ENCODE peak calls at places on chromosomes 16 and 17, in eight cellular contexts. One of them, this sample, is unnamed. For H4K20me1, the result is how much of the 10 kb centered on the place peaks cover.

GRCh38 chr17:5804226-5804625 is 219.9 kb upstream of the NLRP1 start:
- DNase-seq in mammary epithelial cell: no peak
- DNase-seq in GM23338: no peak
- DNase-seq in PC-9: no peak
- DNase-seq in neural progenitor cell: no peak
- DNase-seq in osteoblast: no peak
- DNase-seq in SK-N-SH: no peak
- DNase-seq in hepatocyte: no peak
- DNase-seq in this sample: no peak

GRCh38 chr16:71504901-71505300 is 15.8 kb upstream of the ZNF19 start:
- DNase-seq in mammary epithelial cell: peak
- DNase-seq in GM23338: no peak
- DNase-seq in PC-9: no peak
- DNase-seq in neural progenitor cell: no peak
- DNase-seq in osteoblast: no peak
- DNase-seq in SK-N-SH: no peak
- DNase-seq in hepatocyte: no peak
- DNase-seq in this sample: no peak

GRCh38 chr17:38601539-38602351 is 4.0 kb downstream of the SRCIN1 start:
- DNase-seq in mammary epithelial cell: no peak
- DNase-seq in GM23338: peak
- DNase-seq in PC-9: no peak
- DNase-seq in neural progenitor cell: peak
- DNase-seq in osteoblast: peak
- DNase-seq in SK-N-SH: peak
- DNase-seq in hepatocyte: peak
- DNase-seq in this sample: no peak

GRCh38 chr17:34997355-34997862 is 17.1 kb downstream of the LIG3 start:
- DNase-seq in mammary epithelial cell: no peak
- DNase-seq in GM23338: no peak
- DNase-seq in PC-9: no peak
- DNase-seq in neural progenitor cell: no peak
- DNase-seq in osteoblast: peak
- DNase-seq in SK-N-SH: no peak
- DNase-seq in hepatocyte: peak
- DNase-seq in this sample: no peak

GRCh38 chr17:45361976-45362375 is 45.2 kb upstream of the MAP3K14 start:
- DNase-seq in mammary epithelial cell: no peak
- DNase-seq in GM23338: no peak
- DNase-seq in PC-9: no peak
- DNase-seq in neural progenitor cell: no peak
- DNase-seq in osteoblast: peak
- DNase-seq in SK-N-SH: peak
- DNase-seq in hepatocyte: no peak
- DNase-seq in this sample: no peak

GRCh38 chr16:50146479-50147435 is 6.3 kb upstream of the TENT4B start:
- DNase-seq in mammary epithelial cell: peak
- DNase-seq in GM23338: no peak
- DNase-seq in PC-9: no peak
- DNase-seq in neural progenitor cell: no peak
- DNase-seq in osteoblast: peak
- DNase-seq in SK-N-SH: no peak
- DNase-seq in hepatocyte: no peak
- DNase-seq in this sample: no peak

GRCh38 chr16:15576960-15577958 is 65.7 kb downstream of the MARF1 start:
- DNase-seq in mammary epithelial cell: no peak
- DNase-seq in GM23338: no peak
- DNase-seq in PC-9: no peak
- DNase-seq in neural progenitor cell: no peak
- DNase-seq in osteoblast: no peak
- DNase-seq in SK-N-SH: no peak
- DNase-seq in hepatocyte: no peak
- DNase-seq in this sample: no peak

GRCh38 chr17:82408288-82408937 is 9.7 kb upstream of the HEXD start:
- DNase-seq in mammary epithelial cell: no peak
- DNase-seq in GM23338: no peak
- DNase-seq in PC-9: no peak
- DNase-seq in neural progenitor cell: no peak
- DNase-seq in osteoblast: peak
- DNase-seq in SK-N-SH: no peak
- DNase-seq in hepatocyte: no peak
- DNase-seq in this sample: no peak

GRCh38 chr16:4053663-4054479 is 62.4 kb downstream of the ADCY9 start:
- DNase-seq in mammary epithelial cell: peak
- DNase-seq in GM23338: no peak
- DNase-seq in PC-9: peak
- DNase-seq in neural progenitor cell: no peak
- DNase-seq in osteoblast: peak
- DNase-seq in SK-N-SH: no peak
- DNase-seq in hepatocyte: peak
- DNase-seq in this sample: peak

GRCh38 chr17:65235284-65235683 is 98.1 kb downstream of the RGS9 start:
- DNase-seq in mammary epithelial cell: peak
- DNase-seq in GM23338: no peak
- DNase-seq in PC-9: no peak
- DNase-seq in neural progenitor cell: no peak
- DNase-seq in osteoblast: no peak
- DNase-seq in SK-N-SH: no peak
- DNase-seq in hepatocyte: no peak
- DNase-seq in this sample: no peak

GRCh38 chr16:29302976-29303375 is 103.5 kb downstream of the NPIPB11 start:
- DNase-seq in mammary epithelial cell: no peak
- DNase-seq in GM23338: no peak
- DNase-seq in PC-9: no peak
- DNase-seq in neural progenitor cell: no peak
- DNase-seq in osteoblast: no peak
- DNase-seq in SK-N-SH: no peak
- DNase-seq in hepatocyte: no peak
- DNase-seq in this sample: no peak

GRCh38 chr17:61201211-61201610 is 198.4 kb upstream of the TBX2 start:
- DNase-seq in mammary epithelial cell: peak
- DNase-seq in GM23338: no peak
- DNase-seq in PC-9: no peak
- DNase-seq in neural progenitor cell: no peak
- DNase-seq in osteoblast: peak
- DNase-seq in SK-N-SH: no peak
- DNase-seq in hepatocyte: peak
- DNase-seq in this sample: no peak

GRCh38 chr17:58331815-58332719 is 3.5 kb upstream of the TSPOAP1 start:
- DNase-seq in mammary epithelial cell: no peak
- DNase-seq in GM23338: no peak
- DNase-seq in PC-9: no peak
- DNase-seq in neural progenitor cell: no peak
- DNase-seq in osteoblast: peak
- DNase-seq in SK-N-SH: peak
- DNase-seq in hepatocyte: no peak
- DNase-seq in this sample: no peak

GRCh38 chr16:57608462-57609113 is 19.8 kb upstream of the ADGRG1 start:
- DNase-seq in mammary epithelial cell: no peak
- DNase-seq in GM23338: no peak
- DNase-seq in PC-9: no peak
- DNase-seq in neural progenitor cell: no peak
- DNase-seq in osteoblast: no peak
- DNase-seq in SK-N-SH: no peak
- DNase-seq in hepatocyte: no peak
- DNase-seq in this sample: no peak

GRCh38 chr16:57770361-57770760 is 31.9 kb downstream of the KIFC3 start:
- DNase-seq in mammary epithelial cell: no peak
- DNase-seq in GM23338: no peak
- DNase-seq in PC-9: no peak
- DNase-seq in neural progenitor cell: no peak
- DNase-seq in osteoblast: no peak
- DNase-seq in SK-N-SH: no peak
- DNase-seq in hepatocyte: no peak
- DNase-seq in this sample: no peak

GRCh38 chr17:63497708-63498483 is 21.0 kb downstream of the ACE start:
- DNase-seq in mammary epithelial cell: no peak
- DNase-seq in GM23338: peak
- DNase-seq in PC-9: no peak
- DNase-seq in neural progenitor cell: peak
- DNase-seq in osteoblast: peak
- DNase-seq in SK-N-SH: peak
- DNase-seq in hepatocyte: no peak
- DNase-seq in this sample: no peak

GRCh38 chr17:2952174-2952845 is 111.1 kb downstream of the OR1D5 start:
- DNase-seq in mammary epithelial cell: no peak
- DNase-seq in GM23338: no peak
- DNase-seq in PC-9: no peak
- DNase-seq in neural progenitor cell: no peak
- DNase-seq in osteoblast: no peak
- DNase-seq in SK-N-SH: no peak
- DNase-seq in hepatocyte: no peak
- DNase-seq in this sample: no peak
- H4K20me1 ChIP-seq in mammary epithelial cell: under half
- H4K20me1 ChIP-seq in GM23338: under half
- H4K20me1 ChIP-seq in PC-9: under half
- H4K20me1 ChIP-seq in neural progenitor cell: under half
- H4K20me1 ChIP-seq in osteoblast: under half
- H4K20me1 ChIP-seq in SK-N-SH: under half
- H4K20me1 ChIP-seq in hepatocyte: under half
- H4K20me1 ChIP-seq in this sample: under half

GRCh38 chr17:19553036-19553435 is 19.4 kb downstream of the SLC47A1 start:
- DNase-seq in mammary epithelial cell: no peak
- DNase-seq in GM23338: no peak
- DNase-seq in PC-9: no peak
- DNase-seq in neural progenitor cell: no peak
- DNase-seq in osteoblast: no peak
- DNase-seq in SK-N-SH: no peak
- DNase-seq in hepatocyte: no peak
- DNase-seq in this sample: no peak

GRCh38 chr17:19551708-19552148 is 18.1 kb downstream of the SLC47A1 start:
- DNase-seq in mammary epithelial cell: no peak
- DNase-seq in GM23338: no peak
- DNase-seq in PC-9: no peak
- DNase-seq in neural progenitor cell: no peak
- DNase-seq in osteoblast: no peak
- DNase-seq in SK-N-SH: no peak
- DNase-seq in hepatocyte: peak
- DNase-seq in this sample: no peak

GRCh38 chr17:19551148-19551547 is 17.5 kb downstream of the SLC47A1 start:
- DNase-seq in mammary epithelial cell: no peak
- DNase-seq in GM23338: no peak
- DNase-seq in PC-9: no peak
- DNase-seq in neural progenitor cell: no peak
- DNase-seq in osteoblast: peak
- DNase-seq in SK-N-SH: no peak
- DNase-seq in hepatocyte: peak
- DNase-seq in this sample: no peak

GRCh38 chr17:19555746-19556145 is 22.1 kb downstream of the SLC47A1 start:
- DNase-seq in mammary epithelial cell: no peak
- DNase-seq in GM23338: no peak
- DNase-seq in PC-9: no peak
- DNase-seq in neural progenitor cell: no peak
- DNase-seq in osteoblast: no peak
- DNase-seq in SK-N-SH: no peak
- DNase-seq in hepatocyte: no peak
- DNase-seq in this sample: no peak

DNA sequence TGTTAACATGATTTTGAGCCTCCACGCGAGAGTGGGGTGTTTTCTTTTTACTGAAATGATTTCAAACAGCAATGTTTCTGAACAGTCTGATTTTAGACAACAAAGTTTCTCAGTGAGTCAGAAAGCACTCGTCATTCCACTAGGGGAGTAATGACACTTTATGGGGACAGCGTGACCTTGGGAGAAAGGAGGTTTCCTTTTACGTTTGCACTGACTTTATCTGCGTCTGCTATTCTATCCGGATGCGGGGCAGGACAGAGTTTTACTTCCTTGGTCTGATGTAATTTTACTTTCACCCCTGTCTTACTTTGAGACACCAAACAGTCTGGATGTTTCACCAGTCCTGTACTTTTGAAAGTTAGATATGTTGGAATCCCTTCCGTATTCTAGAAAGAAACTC is 20.7 kb downstream of the SLC47A1 start:
- DNase-seq in mammary epithelial cell: no peak
- DNase-seq in GM23338: no peak
- DNase-seq in PC-9: no peak
- DNase-seq in neural progenitor cell: no peak
- DNase-seq in osteoblast: no peak
- DNase-seq in SK-N-SH: no peak
- DNase-seq in hepatocyte: peak
- DNase-seq in this sample: no peak
- H2AFZ ChIP-seq in mammary epithelial cell: no peak
- H2AFZ ChIP-seq in GM23338: no peak
- H2AFZ ChIP-seq in PC-9: no peak
- H2AFZ ChIP-seq in neural progenitor cell: no peak
- H2AFZ ChIP-seq in osteoblast: no peak
- H2AFZ ChIP-seq in SK-N-SH: no peak
- H2AFZ ChIP-seq in hepatocyte: no peak
- H2AFZ ChIP-seq in this sample: no peak

GRCh38 chr17:3667366-3668278 is 756 bp downstream of the TAX1BP3 start:
- DNase-seq in mammary epithelial cell: peak
- DNase-seq in GM23338: peak
- DNase-seq in PC-9: peak
- DNase-seq in neural progenitor cell: peak
- DNase-seq in osteoblast: peak
- DNase-seq in SK-N-SH: peak
- DNase-seq in hepatocyte: peak
- DNase-seq in this sample: no peak

GRCh38 chr17:3668279-3669084 is at the start of the genes EMC6 and TAX1BP3:
- DNase-seq in mammary epithelial cell: peak
- DNase-seq in GM23338: peak
- DNase-seq in PC-9: peak
- DNase-seq in neural progenitor cell: peak
- DNase-seq in osteoblast: peak
- DNase-seq in SK-N-SH: peak
- DNase-seq in hepatocyte: peak
- DNase-seq in this sample: peak

GRCh38 chr17:3666516-3666915 is 1.9 kb downstream of the TAX1BP3 start:
- DNase-seq in mammary epithelial cell: peak
- DNase-seq in GM23338: no peak
- DNase-seq in PC-9: no peak
- DNase-seq in neural progenitor cell: no peak
- DNase-seq in osteoblast: no peak
- DNase-seq in SK-N-SH: no peak
- DNase-seq in hepatocyte: no peak
- DNase-seq in this sample: no peak

GRCh38 chr17:3669548-3669947 is 936 bp downstream of the EMC6 start:
- DNase-seq in mammary epithelial cell: no peak
- DNase-seq in GM23338: no peak
- DNase-seq in PC-9: no peak
- DNase-seq in neural progenitor cell: no peak
- DNase-seq in osteoblast: no peak
- DNase-seq in SK-N-SH: no peak
- DNase-seq in hepatocyte: no peak
- DNase-seq in this sample: no peak

DNA sequence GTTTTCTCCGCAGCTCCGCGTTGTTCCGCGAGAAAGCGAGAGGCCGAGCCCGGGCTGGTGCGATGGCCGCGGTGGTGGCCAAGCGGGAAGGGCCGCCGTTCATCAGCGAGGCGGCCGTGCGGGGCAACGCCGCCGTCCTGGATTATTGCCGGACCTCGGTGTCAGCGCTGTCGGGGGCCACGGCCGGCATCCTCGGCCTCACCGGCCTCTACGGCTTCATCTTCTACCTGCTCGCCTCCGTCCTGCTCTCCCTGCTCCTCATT is 404 bp downstream of the EMC6 start:
- DNase-seq in mammary epithelial cell: no peak
- DNase-seq in GM23338: no peak
- DNase-seq in PC-9: no peak
- DNase-seq in neural progenitor cell: no peak
- DNase-seq in osteoblast: no peak
- DNase-seq in SK-N-SH: no peak
- DNase-seq in hepatocyte: no peak
- DNase-seq in this sample: no peak
- H4K20me1 ChIP-seq in mammary epithelial cell: under half
- H4K20me1 ChIP-seq in GM23338: under half
- H4K20me1 ChIP-seq in PC-9: under half
- H4K20me1 ChIP-seq in neural progenitor cell: under half
- H4K20me1 ChIP-seq in osteoblast: under half
- H4K20me1 ChIP-seq in SK-N-SH: under half
- H4K20me1 ChIP-seq in hepatocyte: under half
- H4K20me1 ChIP-seq in this sample: under half

GRCh38 chr17:48241770-48242497 is 134.4 kb downstream of the SNX11 start:
- DNase-seq in mammary epithelial cell: no peak
- DNase-seq in GM23338: no peak
- DNase-seq in PC-9: no peak
- DNase-seq in neural progenitor cell: no peak
- DNase-seq in osteoblast: no peak
- DNase-seq in SK-N-SH: no peak
- DNase-seq in hepatocyte: no peak
- DNase-seq in this sample: no peak
- H2AFZ ChIP-seq in mammary epithelial cell: no peak
- H2AFZ ChIP-seq in GM23338: peak
- H2AFZ ChIP-seq in PC-9: no peak
- H2AFZ ChIP-seq in neural progenitor cell: peak
- H2AFZ ChIP-seq in osteoblast: peak
- H2AFZ ChIP-seq in SK-N-SH: peak
- H2AFZ ChIP-seq in hepatocyte: peak
- H2AFZ ChIP-seq in this sample: no peak